ENCODE peak calls at places on chromosomes 2 and 18, in five cellular contexts. X is thyroid gland, M is left ventricle myocardium inferior, B is HFF-Myc, G is dorsolateral prefrontal cortex. U is an unnamed sample.

GRCh38 chr2:72924353-72925240 is 7.3 kb downstream of the EMX1 start:
- DNase-seq in B (no peak), X (no peak), G (no peak), M (no peak), U (no peak)

GRCh38 chr18:71431171-71431570 is 1113.0 kb downstream of the CBLN2 start:
- DNase-seq in G (peak), M (no peak), X (no peak), B (no peak), U (no peak)

GRCh38 chr18:30163573-30163972 is 879.0 kb downstream of the DSC3 start:
- DNase-seq in X (no peak), B (no peak), G (no peak), M (no peak), U (no peak)

GRCh38 chr2:42936632-42936996 is 144.2 kb upstream of the HAAO start:
- DNase-seq in B (no peak), G (no peak), M (no peak), X (no peak), U (no peak)

GRCh38 chr2:29130295-29130694 is 15.1 kb downstream of the CLIP4 start:
- DNase-seq in X (peak), G (no peak), M (no peak), B (peak), U (peak)

GRCh38 chr18:11392974-11393373 is 216.4 kb upstream of the SLC35G4 start:
- DNase-seq in B (no peak), X (no peak), M (no peak), G (no peak), U (no peak)

GRCh38 chr2:239263231-239263936 is 137.4 kb downstream of the HDAC4 start:
- DNase-seq in M (no peak), B (no peak), X (no peak), G (no peak), U (no peak)

GRCh38 chr2:23385748-23386421 is 906 bp downstream of the KLHL29 start:
- DNase-seq in X (no peak), B (no peak), G (no peak), M (peak), U (no peak)

GRCh38 chr2:231709636-231709980 is 1.3 kb downstream of the PTMA start:
- DNase-seq in M (peak), X (peak), G (no peak), B (no peak), U (no peak)

GRCh38 chr18:3012306-3012919 is 531 bp downstream of the LPIN2 start:
- DNase-seq in M (peak), G (peak), X (peak), B (no peak), U (no peak)

GRCh38 chr2:111052621-111053020 is 68.1 kb upstream of the BCL2L11 start:
- DNase-seq in M (no peak), B (no peak), X (no peak), G (no peak), U (no peak)

GRCh38 chr2:42185200-42185921 is 16.2 kb downstream of the EML4 start:
- DNase-seq in B (no peak), X (no peak), G (no peak), M (no peak), U (peak)

GRCh38 chr2:133941666-133942065 is 312.2 kb upstream of the MGAT5 start:
- DNase-seq in M (no peak), X (no peak), G (no peak), B (no peak), U (no peak)

GRCh38 chr2:206230060-206230890 is 44.2 kb upstream of the ZDBF2 start:
- DNase-seq in X (no peak), B (no peak), M (no peak), G (no peak), U (peak)

GRCh38 chr2:2662037-2662846 is 331.2 kb upstream of the MYT1L start:
- DNase-seq in G (no peak), B (no peak), X (peak), M (peak), U (no peak)

GRCh38 chr2:40242315-40242714 is 209.6 kb downstream of the SLC8A1 start:
- DNase-seq in G (no peak), M (no peak), B (no peak), X (no peak), U (no peak)
- H3K4me3 ChIP-seq in G (no peak), M (no peak), B (no peak), X (no peak), U (no peak)

GRCh38 chr2:212254331-212254730 is 284.3 kb downstream of the ERBB4 start:
- DNase-seq in G (no peak), X (no peak), M (no peak), B (no peak), U (no peak)

GRCh38 chr2:212245868-212246267 is 292.7 kb downstream of the ERBB4 start:
- DNase-seq in M (no peak), G (no peak), X (no peak), B (no peak), U (no peak)

DNA sequence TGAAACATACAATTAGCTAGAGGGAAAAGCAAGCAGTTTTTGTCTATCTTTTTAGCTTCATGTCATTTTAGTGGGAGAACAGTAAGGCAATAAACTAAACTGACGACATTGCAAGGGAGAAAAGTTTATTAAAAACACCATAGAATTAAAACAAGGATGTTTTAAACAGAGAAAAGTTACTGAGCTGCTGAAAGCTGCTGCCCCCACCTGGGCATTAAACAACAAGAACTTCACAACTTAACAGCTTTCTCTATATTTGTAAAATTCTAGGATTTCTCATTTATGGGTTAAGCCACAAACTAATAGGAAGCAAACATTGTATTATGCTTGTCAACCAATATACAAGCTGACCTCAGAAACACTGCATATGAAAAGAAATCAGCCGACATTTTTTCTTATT is 289.2 kb downstream of the ERBB4 start:
- DNase-seq in G (no peak), X (no peak), B (no peak), M (no peak), U (peak)
- TF ChIP-seq CTCF in G (peak), X (no peak), B (no peak), M (peak), U (peak)

DNA sequence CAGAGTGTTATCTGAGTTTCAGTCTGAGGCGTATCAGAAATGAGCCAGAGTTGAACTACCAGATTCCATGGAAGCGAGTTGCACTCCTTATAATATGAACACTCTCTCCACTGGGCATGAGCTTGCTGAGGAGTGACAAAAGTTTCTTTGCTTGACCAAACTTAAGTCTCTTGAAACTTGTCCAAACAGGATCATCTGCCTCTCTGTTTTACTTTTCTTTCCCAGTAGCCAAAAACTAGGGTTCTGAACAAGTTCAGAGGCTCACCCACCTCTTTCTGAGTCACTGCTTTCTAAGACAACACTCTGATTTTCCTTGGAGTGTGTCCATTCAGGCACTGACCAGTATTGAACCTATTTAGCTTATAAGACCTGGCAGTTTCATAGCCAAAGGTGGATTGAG is 233.2 kb upstream of the TCF4 start:
- DNase-seq in B (no peak), G (no peak), M (no peak), X (peak), U (peak)
- H3K4me3 ChIP-seq in B (no peak), G (no peak), M (no peak), X (no peak), U (no peak)

DNA sequence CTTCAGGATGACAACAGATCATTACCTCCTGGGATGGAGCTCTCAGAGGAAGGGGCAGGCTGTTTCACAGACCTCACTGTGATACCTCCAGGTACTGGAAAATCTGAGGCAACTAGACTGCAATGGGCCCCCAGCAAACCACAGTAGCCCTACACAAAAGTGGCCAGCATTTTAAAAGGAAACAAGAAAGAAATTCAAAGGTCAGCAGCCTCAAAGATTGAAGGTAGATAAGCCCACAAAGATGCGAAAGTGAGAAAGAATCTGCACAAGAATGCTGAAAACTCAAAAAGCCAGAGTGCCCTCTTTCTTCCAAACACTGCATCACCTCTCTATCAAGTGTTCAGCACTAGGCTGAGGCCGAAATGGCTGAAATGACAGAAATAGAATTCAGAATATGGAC is 499.5 kb upstream of the CHAC2 start:
- DNase-seq in G (no peak), B (no peak), M (no peak), X (no peak), U (no peak)
- TF ChIP-seq CTCF in G (no peak), B (no peak), M (peak), X (no peak), U (no peak)

DNA sequence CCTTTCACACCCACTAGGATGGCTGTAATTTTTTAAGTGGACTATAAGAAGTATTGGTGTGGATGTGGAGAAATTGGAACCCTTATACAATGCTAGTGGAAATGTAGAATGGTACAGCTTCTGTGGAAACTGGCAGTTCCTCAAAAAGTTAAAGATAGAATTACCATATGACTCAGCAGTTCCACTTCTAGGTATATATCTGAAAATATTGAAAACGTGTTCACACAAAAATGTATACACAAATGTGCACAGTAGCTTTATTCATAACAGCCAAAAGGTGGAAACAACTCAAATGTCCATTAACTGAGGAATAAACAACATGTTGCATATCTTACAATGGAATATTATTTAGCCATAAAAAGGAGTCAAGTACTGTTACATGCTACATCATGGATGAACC is 17.7 kb downstream of the TANK start:
- DNase-seq in G (no peak), B (no peak), M (no peak), X (no peak), U (no peak)
- H3K4me3 ChIP-seq in G (no peak), B (no peak), M (no peak), X (no peak), U (no peak)

GRCh38 chr2:224930990-224931389 is 111.3 kb downstream of the DOCK10 start:
- DNase-seq in G (no peak), B (no peak), M (no peak), X (no peak), U (no peak)
- TF ChIP-seq CTCF in G (peak), B (peak), M (no peak), X (no peak), U (no peak)

GRCh38 chr2:84085562-84085961 is 373.5 kb downstream of the SUCLG1 start:
- DNase-seq in B (no peak), G (no peak), X (no peak), M (no peak), U (no peak)

GRCh38 chr2:84078466-84078865 is 380.6 kb downstream of the SUCLG1 start:
- DNase-seq in G (no peak), X (no peak), M (no peak), B (no peak), U (no peak)

GRCh38 chr2:84084856-84085255 is 374.2 kb downstream of the SUCLG1 start:
- DNase-seq in G (no peak), X (no peak), M (no peak), B (no peak), U (no peak)

GRCh38 chr2:84083984-84084383 is 375.1 kb downstream of the SUCLG1 start:
- DNase-seq in X (no peak), G (no peak), B (no peak), M (no peak), U (no peak)
- H3K4me3 ChIP-seq in X (no peak), G (no peak), B (no peak), M (no peak), U (no peak)

GRCh38 chr2:201271917-201272316 is 11.6 kb downstream of the CASP8 start:
- DNase-seq in G (no peak), X (no peak), B (no peak), M (no peak), U (no peak)

GRCh38 chr2:201273330-201273983 is 13.1 kb downstream of the CASP8 start:
- DNase-seq in M (no peak), G (no peak), B (no peak), X (no peak), U (no peak)

GRCh38 chr2:201269764-201270163 is 9.4 kb downstream of the CASP8 start:
- DNase-seq in M (no peak), X (no peak), G (no peak), B (no peak), U (no peak)

GRCh38 chr2:201267278-201268030 is 7.1 kb downstream of the CASP8 start:
- DNase-seq in B (no peak), M (no peak), X (no peak), G (no peak), U (no peak)

GRCh38 chr2:201270293-201271001 is 10.1 kb downstream of the CASP8 start:
- DNase-seq in G (no peak), X (no peak), M (no peak), B (no peak), U (no peak)
- TF ChIP-seq CTCF in G (no peak), X (no peak), M (no peak), B (no peak), U (no peak)

GRCh38 chr2:17976871-17977746 is 98.6 kb downstream of the KCNS3 start:
- DNase-seq in X (no peak), G (no peak), B (peak), M (peak), U (peak)
- H3K4me3 ChIP-seq in X (no peak), G (no peak), B (no peak), M (no peak), U (no peak)

GRCh38 chr2:199973703-199974102 is 18.3 kb downstream of the MAIP1 start:
- DNase-seq in X (no peak), B (no peak), M (no peak), G (no peak), U (peak)
- TF ChIP-seq CTCF in X (no peak), B (peak), M (peak), G (peak), U (peak)